ENCODE peak calls at places on chromosomes 12 and 14, in eight cellular contexts. One of them, this sample, is unnamed.

GRCh38 chr14:103030741-103031565 is 26.4 kb downstream of the CDC42BPB start:
- DNase-seq in dermis blood vessel endothelial cell: no peak
- DNase-seq in endothelial cell: no peak
- DNase-seq in upper lobe of right lung: no peak
- DNase-seq in cardiac muscle cell: no peak
- DNase-seq in germinal center: no peak
- DNase-seq in NCI-H2081: no peak
- DNase-seq in activated gamma-delta T cell treated with Interleukin-2 at 50 U/mL for 16 hours: no peak
- DNase-seq in this sample: no peak

GRCh38 chr12:46669720-46670119 is 156.1 kb downstream of the SLC38A4 start:
- DNase-seq in dermis blood vessel endothelial cell: no peak
- DNase-seq in endothelial cell: no peak
- DNase-seq in upper lobe of right lung: no peak
- DNase-seq in cardiac muscle cell: no peak
- DNase-seq in germinal center: no peak
- DNase-seq in NCI-H2081: no peak
- DNase-seq in activated gamma-delta T cell treated with Interleukin-2 at 50 U/mL for 16 hours: no peak
- DNase-seq in this sample: no peak

GRCh38 chr12:6163554-6164060 is 36.6 kb upstream of the CD9 start:
- DNase-seq in dermis blood vessel endothelial cell: no peak
- DNase-seq in endothelial cell: no peak
- DNase-seq in upper lobe of right lung: peak
- DNase-seq in cardiac muscle cell: no peak
- DNase-seq in germinal center: no peak
- DNase-seq in NCI-H2081: no peak
- DNase-seq in activated gamma-delta T cell treated with Interleukin-2 at 50 U/mL for 16 hours: no peak
- DNase-seq in this sample: no peak

GRCh38 chr14:35395283-35395682 is 9.3 kb downstream of the NFKBIA start:
- DNase-seq in dermis blood vessel endothelial cell: no peak
- DNase-seq in endothelial cell: no peak
- DNase-seq in upper lobe of right lung: no peak
- DNase-seq in cardiac muscle cell: no peak
- DNase-seq in germinal center: no peak
- DNase-seq in NCI-H2081: no peak
- DNase-seq in activated gamma-delta T cell treated with Interleukin-2 at 50 U/mL for 16 hours: no peak
- DNase-seq in this sample: no peak

GRCh38 chr14:60652674-60653387 is 3.6 kb upstream of the SIX1 start:
- DNase-seq in dermis blood vessel endothelial cell: no peak
- DNase-seq in endothelial cell: no peak
- DNase-seq in upper lobe of right lung: no peak
- DNase-seq in cardiac muscle cell: no peak
- DNase-seq in germinal center: no peak
- DNase-seq in NCI-H2081: no peak
- DNase-seq in activated gamma-delta T cell treated with Interleukin-2 at 50 U/mL for 16 hours: no peak
- DNase-seq in this sample: no peak

GRCh38 chr12:16019131-16019530 is 108.0 kb downstream of the DERA start:
- DNase-seq in dermis blood vessel endothelial cell: no peak
- DNase-seq in endothelial cell: no peak
- DNase-seq in upper lobe of right lung: no peak
- DNase-seq in cardiac muscle cell: no peak
- DNase-seq in germinal center: no peak
- DNase-seq in NCI-H2081: no peak
- DNase-seq in activated gamma-delta T cell treated with Interleukin-2 at 50 U/mL for 16 hours: no peak
- DNase-seq in this sample: no peak

GRCh38 chr12:115000038-115000437 is 316.1 kb upstream of the TBX3 start:
- DNase-seq in dermis blood vessel endothelial cell: peak
- DNase-seq in endothelial cell: no peak
- DNase-seq in upper lobe of right lung: no peak
- DNase-seq in cardiac muscle cell: peak
- DNase-seq in germinal center: peak
- DNase-seq in NCI-H2081: no peak
- DNase-seq in activated gamma-delta T cell treated with Interleukin-2 at 50 U/mL for 16 hours: no peak
- DNase-seq in this sample: no peak

GRCh38 chr12:32052300-32052691 is 54.4 kb upstream of the BICD1 start:
- DNase-seq in dermis blood vessel endothelial cell: no peak
- DNase-seq in endothelial cell: no peak
- DNase-seq in upper lobe of right lung: no peak
- DNase-seq in cardiac muscle cell: no peak
- DNase-seq in germinal center: no peak
- DNase-seq in NCI-H2081: no peak
- DNase-seq in activated gamma-delta T cell treated with Interleukin-2 at 50 U/mL for 16 hours: no peak
- DNase-seq in this sample: no peak

GRCh38 chr12:98295681-98296080 is 219.7 kb upstream of the TMPO start:
- DNase-seq in dermis blood vessel endothelial cell: no peak
- DNase-seq in endothelial cell: no peak
- DNase-seq in upper lobe of right lung: no peak
- DNase-seq in cardiac muscle cell: no peak
- DNase-seq in germinal center: no peak
- DNase-seq in NCI-H2081: no peak
- DNase-seq in activated gamma-delta T cell treated with Interleukin-2 at 50 U/mL for 16 hours: no peak
- DNase-seq in this sample: no peak

GRCh38 chr14:104724981-104725771 is 1.1 kb downstream of the ADSS1 start:
- DNase-seq in dermis blood vessel endothelial cell: peak
- DNase-seq in endothelial cell: peak
- DNase-seq in upper lobe of right lung: no peak
- DNase-seq in cardiac muscle cell: peak
- DNase-seq in germinal center: no peak
- DNase-seq in NCI-H2081: no peak
- DNase-seq in activated gamma-delta T cell treated with Interleukin-2 at 50 U/mL for 16 hours: no peak
- DNase-seq in this sample: no peak

GRCh38 chr14:95313707-95314106 is 6.0 kb downstream of the CLMN start:
- DNase-seq in dermis blood vessel endothelial cell: no peak
- DNase-seq in endothelial cell: no peak
- DNase-seq in upper lobe of right lung: peak
- DNase-seq in cardiac muscle cell: peak
- DNase-seq in germinal center: no peak
- DNase-seq in NCI-H2081: no peak
- DNase-seq in activated gamma-delta T cell treated with Interleukin-2 at 50 U/mL for 16 hours: no peak
- DNase-seq in this sample: peak

GRCh38 chr12:67879937-67880336 is 109.3 kb upstream of the IFNG-AS1 start:
- DNase-seq in dermis blood vessel endothelial cell: no peak
- DNase-seq in endothelial cell: no peak
- DNase-seq in upper lobe of right lung: no peak
- DNase-seq in cardiac muscle cell: no peak
- DNase-seq in germinal center: no peak
- DNase-seq in NCI-H2081: no peak
- DNase-seq in activated gamma-delta T cell treated with Interleukin-2 at 50 U/mL for 16 hours: no peak
- DNase-seq in this sample: no peak

GRCh38 chr12:101414533-101415119 is 7.1 kb upstream of the ARL1 start:
- DNase-seq in dermis blood vessel endothelial cell: peak
- DNase-seq in endothelial cell: peak
- DNase-seq in upper lobe of right lung: no peak
- DNase-seq in cardiac muscle cell: peak
- DNase-seq in germinal center: peak
- DNase-seq in NCI-H2081: peak
- DNase-seq in activated gamma-delta T cell treated with Interleukin-2 at 50 U/mL for 16 hours: no peak
- DNase-seq in this sample: no peak

GRCh38 chr12:57452181-57452936 is 2.7 kb upstream of the INHBE start:
- DNase-seq in dermis blood vessel endothelial cell: peak
- DNase-seq in endothelial cell: no peak
- DNase-seq in upper lobe of right lung: no peak
- DNase-seq in cardiac muscle cell: peak
- DNase-seq in germinal center: no peak
- DNase-seq in NCI-H2081: no peak
- DNase-seq in activated gamma-delta T cell treated with Interleukin-2 at 50 U/mL for 16 hours: no peak
- DNase-seq in this sample: no peak

GRCh38 chr12:7144414-7145120 is 14.4 kb downstream of the CLSTN3 start:
- DNase-seq in dermis blood vessel endothelial cell: peak
- DNase-seq in endothelial cell: no peak
- DNase-seq in upper lobe of right lung: peak
- DNase-seq in cardiac muscle cell: peak
- DNase-seq in germinal center: peak
- DNase-seq in NCI-H2081: peak
- DNase-seq in activated gamma-delta T cell treated with Interleukin-2 at 50 U/mL for 16 hours: no peak
- DNase-seq in this sample: no peak

GRCh38 chr12:87054225-87054624 is 798.0 kb upstream of the MGAT4C start:
- DNase-seq in dermis blood vessel endothelial cell: no peak
- DNase-seq in endothelial cell: no peak
- DNase-seq in upper lobe of right lung: no peak
- DNase-seq in cardiac muscle cell: peak
- DNase-seq in germinal center: no peak
- DNase-seq in NCI-H2081: no peak
- DNase-seq in activated gamma-delta T cell treated with Interleukin-2 at 50 U/mL for 16 hours: no peak
- DNase-seq in this sample: no peak

GRCh38 chr12:39830862-39831520 is 211.4 kb upstream of the ABCD2 start:
- DNase-seq in dermis blood vessel endothelial cell: no peak
- DNase-seq in endothelial cell: no peak
- DNase-seq in upper lobe of right lung: no peak
- DNase-seq in cardiac muscle cell: no peak
- DNase-seq in germinal center: no peak
- DNase-seq in NCI-H2081: no peak
- DNase-seq in activated gamma-delta T cell treated with Interleukin-2 at 50 U/mL for 16 hours: no peak
- DNase-seq in this sample: no peak

GRCh38 chr14:38611928-38612327 is 356.0 kb upstream of the CLEC14A start:
- DNase-seq in dermis blood vessel endothelial cell: no peak
- DNase-seq in endothelial cell: no peak
- DNase-seq in upper lobe of right lung: no peak
- DNase-seq in cardiac muscle cell: no peak
- DNase-seq in germinal center: no peak
- DNase-seq in NCI-H2081: no peak
- DNase-seq in activated gamma-delta T cell treated with Interleukin-2 at 50 U/mL for 16 hours: no peak
- DNase-seq in this sample: no peak

GRCh38 chr12:105570944-105571343 is 240.5 kb downstream of the C12orf75 start:
- DNase-seq in dermis blood vessel endothelial cell: no peak
- DNase-seq in endothelial cell: no peak
- DNase-seq in upper lobe of right lung: no peak
- DNase-seq in cardiac muscle cell: no peak
- DNase-seq in germinal center: no peak
- DNase-seq in NCI-H2081: no peak
- DNase-seq in activated gamma-delta T cell treated with Interleukin-2 at 50 U/mL for 16 hours: no peak
- DNase-seq in this sample: no peak

GRCh38 chr12:130706311-130706710 is 9.8 kb downstream of the RIMBP2 start:
- DNase-seq in dermis blood vessel endothelial cell: no peak
- DNase-seq in endothelial cell: no peak
- DNase-seq in upper lobe of right lung: no peak
- DNase-seq in cardiac muscle cell: no peak
- DNase-seq in germinal center: no peak
- DNase-seq in NCI-H2081: no peak
- DNase-seq in activated gamma-delta T cell treated with Interleukin-2 at 50 U/mL for 16 hours: no peak
- DNase-seq in this sample: no peak

GRCh38 chr14:73935666-73936065 is 14.2 kb downstream of the FAM161B start:
- DNase-seq in dermis blood vessel endothelial cell: peak
- DNase-seq in endothelial cell: no peak
- DNase-seq in upper lobe of right lung: no peak
- DNase-seq in cardiac muscle cell: peak
- DNase-seq in germinal center: peak
- DNase-seq in NCI-H2081: no peak
- DNase-seq in activated gamma-delta T cell treated with Interleukin-2 at 50 U/mL for 16 hours: no peak
- DNase-seq in this sample: no peak

GRCh38 chr12:559208-559905 is 99.6 kb downstream of the B4GALNT3 start:
- DNase-seq in dermis blood vessel endothelial cell: no peak
- DNase-seq in endothelial cell: no peak
- DNase-seq in upper lobe of right lung: no peak
- DNase-seq in cardiac muscle cell: no peak
- DNase-seq in germinal center: no peak
- DNase-seq in NCI-H2081: no peak
- DNase-seq in activated gamma-delta T cell treated with Interleukin-2 at 50 U/mL for 16 hours: no peak
- DNase-seq in this sample: no peak

GRCh38 chr14:74135386-74135785 is 50.6 kb downstream of the LIN52 start:
- DNase-seq in dermis blood vessel endothelial cell: no peak
- DNase-seq in endothelial cell: no peak
- DNase-seq in upper lobe of right lung: no peak
- DNase-seq in cardiac muscle cell: peak
- DNase-seq in germinal center: no peak
- DNase-seq in NCI-H2081: no peak
- DNase-seq in activated gamma-delta T cell treated with Interleukin-2 at 50 U/mL for 16 hours: no peak
- DNase-seq in this sample: no peak